ENCODE peak calls at places on chromosomes 13 and 19, in nine cellular contexts. O is CD8-positive, alpha-beta memory T cell; Z is pancreas; B is heart left ventricle; X is aorta; Y is left lung; I is colonic mucosa; F is HCT116; J is uterus. A is an unnamed sample.

GRCh38 chr19:36986131-36986530 is 70.0 kb downstream of the ZNF568 start:
- DNase-seq in B (no peak), O (no peak), Z (no peak), I (no peak), F (no peak), X (no peak), J (no peak), Y (no peak), A (peak; percentile 73)

GRCh38 chr19:14004619-14005380 is 1.3 kb downstream of the RFX1 start:
- DNase-seq in B (peak; percentile 69), X (peak; percentile 85), J (no peak), I (peak; percentile 77), F (no peak), Y (peak; percentile 84), Z (peak; percentile 70), O (peak; percentile 25), A (no peak)

GRCh38 chr19:34228347-34228746 is 26.0 kb upstream of the GARRE1 start:
- DNase-seq in I (no peak), Z (no peak), O (no peak), Y (no peak), F (no peak), J (no peak), B (no peak), X (no peak), A (no peak)

GRCh38 chr13:29496241-29496712 is 99.2 kb downstream of the SLC7A1 start:
- DNase-seq in F (no peak), J (peak; percentile 52), I (no peak), Z (peak; percentile 92), Y (no peak), O (no peak), X (no peak), B (peak; percentile 38), A (peak; percentile 33)

GRCh38 chr13:76454991-76455390 is 431.2 kb downstream of the KCTD12 start:
- DNase-seq in Y (no peak), I (no peak), J (no peak), F (no peak), O (no peak), X (no peak), B (no peak), Z (no peak), A (no peak)

GRCh38 chr13:112693831-112694497 is 4.1 kb downstream of the ATP11A start:
- DNase-seq in B (peak; percentile 52), O (no peak), J (no peak), Y (peak; percentile 67), Z (no peak), I (no peak), X (peak; percentile 48), F (no peak), A (no peak)

GRCh38 chr13:106151056-106151699 is 384.3 kb downstream of the EFNB2 start:
- DNase-seq in B (no peak), X (no peak), O (no peak), F (peak; percentile 87), J (no peak), I (peak; percentile 41), Z (no peak), Y (no peak), A (peak; percentile 43)

GRCh38 chr19:9914315-9915207 is 21.8 kb downstream of the OLFM2 start:
- DNase-seq in F (peak; percentile 53), X (peak; percentile 91), O (peak; percentile 69), B (peak; percentile 75), J (peak; percentile 68), Y (peak; percentile 66), I (peak; percentile 66), Z (peak; percentile 77), A (no peak)

GRCh38 chr19:342801-343421 is 1.7 kb downstream of the MIER2 start:
- DNase-seq in X (peak; percentile 87), Y (peak; percentile 83), J (peak; percentile 49), O (no peak), F (peak; percentile 26), Z (no peak), B (peak; percentile 78), I (peak; percentile 59), A (no peak)

GRCh38 chr19:42469311-42470239 is 26.8 kb upstream of the CXCL17 start:
- DNase-seq in I (no peak), X (no peak), Z (no peak), J (no peak), Y (no peak), B (no peak), O (no peak), F (no peak), A (no peak)

GRCh38 chr13:33256148-33256547 is 29.4 kb downstream of the STARD13 start:
- DNase-seq in O (no peak), F (no peak), Y (no peak), X (no peak), B (no peak), Z (no peak), J (no peak), I (no peak), A (no peak)

GRCh38 chr19:15640294-15640903 is at the start of gene CYP4F3:
- DNase-seq in J (peak; percentile 52), X (no peak), F (peak; percentile 80), I (peak; percentile 98), Y (peak; percentile 76), O (no peak), Z (peak; percentile 49), B (peak; percentile 62), A (peak; percentile 37)

GRCh38 chr19:1167687-1168561 is 6.1 kb downstream of the SBNO2 start:
- DNase-seq in B (no peak), F (no peak), Z (no peak), I (no peak), X (no peak), Y (no peak), O (no peak), J (no peak), A (no peak)

GRCh38 chr13:70967564-70967963 is 859.3 kb upstream of the KLHL1 start:
- DNase-seq in B (no peak), I (no peak), F (no peak), Z (no peak), O (no peak), J (no peak), X (no peak), Y (no peak), A (no peak)

GRCh38 chr13:28324181-28324789 is 170.6 kb downstream of the FLT1 start:
- DNase-seq in O (peak; percentile 38), B (peak; percentile 57), X (no peak), Z (peak; percentile 53), Y (peak; percentile 47), F (peak; percentile 60), I (peak; percentile 71), J (peak; percentile 18), A (peak; percentile 71)

GRCh38 chr13:41639955-41640780 is 182.8 kb downstream of the RGCC start:
- DNase-seq in B (no peak), J (peak; percentile 56), I (no peak), X (no peak), Y (no peak), O (no peak), F (no peak), Z (no peak), A (no peak)

GRCh38 chr13:98022210-98022609 is 68.7 kb downstream of the IPO5 start:
- DNase-seq in Z (no peak), F (no peak), B (no peak), I (no peak), Y (no peak), X (no peak), J (no peak), O (no peak), A (no peak)
- H3K27ac ChIP-seq in Z (no peak overlapping the region), F (no peak overlapping the region), B (no peak overlapping the region), I (no peak overlapping the region), Y (no peak overlapping the region), X (no peak overlapping the region), J (no peak overlapping the region), O (no peak overlapping the region), A (no peak overlapping the region)

DNA sequence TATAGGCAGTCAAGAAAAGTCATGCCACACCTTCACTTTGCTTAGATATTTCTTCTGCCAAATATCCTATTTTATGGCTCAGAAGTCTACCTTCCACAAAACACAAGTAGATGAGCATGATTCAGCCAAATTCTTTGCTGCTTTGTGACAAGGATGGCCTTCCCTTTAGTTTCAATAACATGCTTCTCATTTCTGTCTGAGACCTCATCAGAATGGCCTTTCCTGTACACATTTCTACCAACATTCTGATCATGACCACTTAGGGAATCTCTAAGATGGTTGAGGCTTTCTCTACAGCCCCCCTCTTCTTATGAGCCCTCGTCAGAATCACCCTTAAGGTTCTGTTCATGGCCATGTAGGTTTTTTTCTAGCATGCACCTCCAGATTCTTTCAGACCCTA is 96.2 kb downstream of the COL4A2 start:
- DNase-seq in Z (no peak), F (no peak), X (no peak), Y (no peak), O (no peak), I (no peak), J (no peak), B (no peak), A (no peak)
- H3K4me1 ChIP-seq in Z (peaks cover 3% of the 10 kb centered on the region), F (no peaks in the 10 kb centered on the region), X (peaks cover 14% of the 10 kb centered on the region), Y (peaks cover 9% of the 10 kb centered on the region), O (no peaks in the 10 kb centered on the region), I (no peaks in the 10 kb centered on the region), J (peaks cover 15% of the 10 kb centered on the region), B (peaks cover 39% of the 10 kb centered on the region), A (peaks cover 14% of the 10 kb centered on the region)

GRCh38 chr19:55175117-55175867 is 4.8 kb downstream of the SYT5 start:
- DNase-seq in B (no peak), Y (no peak), I (no peak), F (no peak), O (no peak), J (no peak), X (no peak), Z (no peak), A (no peak)

GRCh38 chr19:55174425-55175116 is 5.5 kb downstream of the SYT5 start:
- DNase-seq in J (no peak), F (no peak), Y (no peak), Z (no peak), X (no peak), B (no peak), I (no peak), O (no peak), A (no peak)

GRCh38 chr19:55173717-55174409 is 6.2 kb downstream of the SYT5 start:
- DNase-seq in F (peak; percentile 75), J (peak; percentile 50), X (peak; percentile 86), I (peak; percentile 70), B (peak; percentile 61), O (no peak), Y (no peak), Z (peak; percentile 38), A (peak; percentile 53)

GRCh38 chr19:55178781-55179569 is 1.1 kb downstream of the SYT5 start:
- DNase-seq in I (peak; percentile 64), Z (peak; percentile 81), J (peak; percentile 52), X (peak; percentile 87), O (peak; percentile 97), B (peak; percentile 63), Y (peak; percentile 54), F (peak; percentile 69), A (peak; percentile 86)

GRCh38 chr19:55176116-55176515 is 4.0 kb downstream of the SYT5 start:
- DNase-seq in Y (no peak), I (no peak), B (no peak), F (no peak), X (no peak), J (no peak), Z (no peak), O (no peak), A (no peak)
- H3K27me3 ChIP-seq in Y (peaks cover 90% of the 10 kb centered on the region), I (peaks cover 31% of the 10 kb centered on the region), B (peaks cover 83% of the 10 kb centered on the region), F (no peaks in the 10 kb centered on the region), X (no peaks in the 10 kb centered on the region), J (peaks cover 66% of the 10 kb centered on the region), Z (peaks cover 45% of the 10 kb centered on the region), O (peaks cover 78% of the 10 kb centered on the region), A (peaks cover 9% of the 10 kb centered on the region)

DNA sequence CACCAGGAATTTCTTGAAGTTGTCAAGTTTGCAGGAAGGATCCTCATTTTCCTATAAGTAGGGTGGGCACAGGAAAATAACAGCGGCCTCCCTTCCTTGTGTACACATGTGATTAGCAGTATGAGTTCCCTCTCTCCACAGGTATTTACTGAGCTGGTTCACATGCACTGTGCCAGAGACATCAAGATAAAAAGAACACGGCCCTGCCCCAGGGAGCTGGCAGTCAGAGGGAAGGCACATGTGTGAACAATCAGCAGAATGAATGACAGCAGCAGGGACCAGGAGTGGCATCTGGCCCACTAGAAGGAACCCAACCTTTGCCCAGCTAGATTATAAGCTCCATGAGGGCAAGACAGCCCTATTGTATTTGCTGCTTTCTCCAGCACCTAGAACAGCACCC is 13.9 kb downstream of the DOCK9 start:
- DNase-seq in X (no peak), I (no peak), Y (no peak), O (no peak), B (no peak), F (no peak), J (no peak), Z (no peak), A (no peak)
- H3K27ac ChIP-seq in X (no peak overlapping the region), I (no peak overlapping the region), Y (no peak overlapping the region), O (no peak overlapping the region), B (peak overlapping the region; percentile 57), F (no peak overlapping the region), J (no peak overlapping the region), Z (no peak overlapping the region), A (no peak overlapping the region)

A was measured in SJCRH30.